ENCODE peak calls at places on chromosome 17, in six cellular contexts. L is IMR-90, F is neural progenitor cell, K is H9, J is keratinocyte, Z is HCT116. N is an unnamed sample.
A peak's percentile ranks its signal among the peaks of the same experiment; 100 is the strongest.

GRCh38 chr17:8075574-8076342 is 11.8 kb downstream of the ALOX12B start:
- DNase-seq in F (no peak), K (no peak), J (no peak), Z (no peak), L (no peak), N (no peak)

GRCh38 chr17:83200231-83200699 is 120.9 kb downstream of the METRNL start:
- DNase-seq in Z (no peak), F (no peak), J (no peak), L (peak; percentile 26), K (no peak), N (peak; percentile 52)

GRCh38 chr17:1989135-1989534 is 36.0 kb downstream of the RTN4RL1 start:
- DNase-seq in J (peak; percentile 78), F (no peak), L (peak; percentile 88), K (no peak), Z (peak; percentile 12), N (peak; percentile 92)

GRCh38 chr17:63029520-63029919 is 63.5 kb downstream of the TANC2 start:
- DNase-seq in F (no peak), J (no peak), L (peak; percentile 72), K (no peak), Z (no peak), N (peak; percentile 62)

GRCh38 chr17:19724501-19725420 is 8.4 kb upstream of the SLC47A2 start:
- DNase-seq in L (no peak), F (no peak), K (peak; percentile 28), J (no peak), Z (no peak), N (no peak)

GRCh38 chr17:57140321-57140720 is 55.3 kb downstream of the AKAP1 start:
- DNase-seq in L (no peak), F (no peak), Z (no peak), J (no peak), K (no peak), N (no peak)

GRCh38 chr17:41284043-41284442 is 8.5 kb downstream of the KRTAP9-7 start:
- DNase-seq in F (no peak), K (no peak), J (no peak), Z (no peak), L (peak; percentile 41), N (no peak)

GRCh38 chr17:40646791-40647548 is 648 bp downstream of the SMARCE1 start:
- DNase-seq in J (no peak), L (peak; percentile 43), Z (peak; percentile 28), K (no peak), F (peak; percentile 62), N (peak; percentile 10)

GRCh38 chr17:39782481-39782880 is 44.7 kb downstream of the GRB7 start:
- DNase-seq in K (no peak), L (peak; percentile 8), J (no peak), Z (no peak), F (no peak), N (peak; percentile 51)

GRCh38 chr17:64077409-64077808 is 52.5 kb downstream of the ERN1 start:
- DNase-seq in Z (no peak), J (no peak), K (no peak), F (no peak), L (peak; percentile 41), N (peak; percentile 30)

GRCh38 chr17:36641877-36642845 is 40.8 kb downstream of the MRM1 start:
- DNase-seq in F (peak; percentile 70), K (peak; percentile 53), J (no peak), Z (no peak), L (no peak), N (no peak)

GRCh38 chr17:33925650-33926049 is 329.4 kb upstream of the CCL2 start:
- DNase-seq in Z (no peak), K (no peak), J (no peak), F (no peak), L (no peak), N (no peak)

GRCh38 chr17:80198144-80198661 is 21.9 kb downstream of the SGSH start:
- DNase-seq in J (no peak), L (no peak), Z (no peak), K (peak; percentile 74), F (no peak), N (no peak)

GRCh38 chr17:59234631-59235030 is 14.3 kb downstream of the GDPD1 start:
- DNase-seq in Z (no peak), F (no peak), L (no peak), J (no peak), K (no peak), N (no peak)

GRCh38 chr17:59754547-59754946 is 47.1 kb downstream of the VMP1 start:
- DNase-seq in K (no peak), J (peak; percentile 86), F (no peak), L (peak; percentile 98), Z (peak; percentile 99), N (peak; percentile 99)

GRCh38 chr17:59829217-59830006 is 63.3 kb downstream of the TUBD1 start:
- DNase-seq in L (peak; percentile 98), K (no peak), J (peak; percentile 84), Z (peak; percentile 100), F (no peak), N (peak; percentile 100)

GRCh38 chr17:49995055-49995738 is at the start of gene DLX3:
- DNase-seq in Z (no peak), F (peak; percentile 95), L (peak; percentile 62), K (peak; percentile 97), J (peak; percentile 65), N (peak; percentile 91)

GRCh38 chr17:4944554-4945175 is 3.7 kb downstream of the PFN1 start:
- DNase-seq in K (peak; percentile 44), J (no peak), L (no peak), Z (no peak), F (no peak), N (no peak)

GRCh38 chr17:31549525-31550388 is 158.3 kb downstream of the RAB11FIP4 start:
- DNase-seq in K (peak; percentile 96), J (peak; percentile 72), L (peak; percentile 92), Z (peak; percentile 82), F (peak; percentile 92), N (peak; percentile 83)

GRCh38 chr17:31554930-31555329 is 163.5 kb downstream of the RAB11FIP4 start:
- DNase-seq in J (no peak), K (no peak), Z (no peak), L (no peak), F (no peak), N (no peak)

GRCh38 chr17:31549121-31549524 is 157.6 kb downstream of the RAB11FIP4 start:
- DNase-seq in L (no peak), K (no peak), F (no peak), J (no peak), Z (no peak), N (no peak)

GRCh38 chr17:31550389-31551056 is 159.0 kb downstream of the RAB11FIP4 start:
- DNase-seq in F (no peak), Z (no peak), J (no peak), K (no peak), L (peak; percentile 24), N (no peak)

GRCh38 chr17:31552568-31552967 is 161.1 kb downstream of the RAB11FIP4 start:
- DNase-seq in J (no peak), K (no peak), F (no peak), Z (no peak), L (no peak), N (no peak)
- H3K9ac ChIP-seq in J (no peak overlapping the region), K (no peak overlapping the region), F (no peak overlapping the region), Z (no peak overlapping the region), L (no peak overlapping the region), N (no peak overlapping the region)

GRCh38 chr17:15917439-15918027 is 27.4 kb upstream of the ADORA2B start:
- DNase-seq in J (no peak), L (no peak), F (no peak), K (peak; percentile 72), Z (no peak), N (no peak)

GRCh38 chr17:15917021-15917438 is 27.9 kb upstream of the ADORA2B start:
- DNase-seq in F (no peak), K (no peak), J (no peak), Z (no peak), L (no peak), N (no peak)

GRCh38 chr17:15918261-15918660 is 26.7 kb upstream of the ADORA2B start:
- DNase-seq in L (no peak), F (no peak), Z (no peak), K (no peak), J (no peak), N (peak; percentile 83)

GRCh38 chr17:15919466-15919865 is 25.5 kb upstream of the ADORA2B start:
- DNase-seq in J (no peak), F (no peak), K (no peak), L (no peak), Z (no peak), N (no peak)

DNA sequence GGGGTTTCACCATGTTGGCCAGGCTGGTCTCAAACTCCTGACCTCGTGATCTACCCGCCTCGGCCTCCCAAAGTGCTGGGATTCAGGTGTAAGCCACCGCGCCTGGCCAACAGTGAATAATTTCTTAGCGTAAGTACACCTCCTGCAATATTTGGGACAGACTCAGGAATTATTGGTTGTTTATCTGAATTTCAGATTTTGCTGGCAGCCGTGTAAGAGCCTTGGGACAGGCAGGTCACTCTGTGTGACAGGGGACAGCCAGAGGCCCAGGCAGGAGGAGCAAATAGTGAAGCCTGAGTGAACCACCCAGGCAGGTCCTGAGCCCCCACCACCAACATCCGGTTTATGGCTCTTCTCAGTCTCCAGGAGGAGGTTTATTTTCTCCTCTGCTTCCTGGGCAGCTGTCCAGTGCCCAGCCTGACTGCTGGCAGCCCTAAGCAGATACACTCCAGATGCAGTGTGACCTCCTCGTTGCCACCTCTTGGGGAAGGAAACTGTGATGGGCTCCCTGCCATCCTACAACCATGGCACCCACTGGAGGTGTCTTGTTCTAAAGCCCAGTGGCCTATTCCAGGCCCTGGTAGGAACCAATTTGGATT is 26.2 kb upstream of the ADORA2B start:
- DNase-seq in F (no peak), K (no peak), Z (no peak), L (no peak), J (no peak), N (peak; percentile 75)
- H3K4me1 ChIP-seq in F (no peaks in the 10 kb centered on the region), K (no peaks in the 10 kb centered on the region), Z (peaks cover 36% of the 10 kb centered on the region), L (peaks cover 10% of the 10 kb centered on the region), J (peaks cover 4% of the 10 kb centered on the region), N (peaks cover 57% of the 10 kb centered on the region)

GRCh38 chr17:74045608-74046007 is 157.9 kb upstream of the RPL38 start:
- DNase-seq in L (no peak), K (peak; percentile 59), J (no peak), Z (no peak), F (peak; percentile 16), N (peak; percentile 24)

GRCh38 chr17:74042241-74042640 is 161.2 kb upstream of the RPL38 start:
- DNase-seq in Z (no peak), K (no peak), J (no peak), F (no peak), L (no peak), N (no peak)

GRCh38 chr17:74040729-74041128 is 162.7 kb upstream of the RPL38 start:
- DNase-seq in L (no peak), F (no peak), K (no peak), Z (no peak), J (no peak), N (no peak)

GRCh38 chr17:74042744-74043486 is 160.6 kb upstream of the RPL38 start:
- DNase-seq in J (peak; percentile 56), K (no peak), Z (peak; percentile 91), F (no peak), L (peak; percentile 33), N (peak; percentile 98)

DNA sequence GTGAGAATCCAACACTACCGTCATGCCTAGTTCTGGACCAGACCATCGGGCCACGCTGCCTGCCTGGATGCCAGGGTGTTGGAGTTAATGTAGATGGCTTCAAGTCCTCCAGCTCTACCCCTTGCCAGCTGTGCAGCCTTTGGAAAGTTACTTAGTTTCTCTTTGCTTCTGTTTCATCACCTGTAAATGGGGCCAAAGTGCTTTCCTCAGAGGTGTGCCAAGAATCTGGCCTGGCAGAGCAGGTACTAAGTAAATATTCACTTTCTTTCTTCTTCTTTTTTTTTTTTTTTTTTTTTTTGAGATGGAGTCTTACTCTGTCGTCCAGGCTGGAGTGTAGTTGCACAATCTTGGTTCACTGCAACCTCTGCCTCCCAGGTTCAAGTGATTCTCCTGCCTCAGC is 159.5 kb upstream of the RPL38 start:
- DNase-seq in K (no peak), L (no peak), F (no peak), Z (no peak), J (no peak), N (peak; percentile 32)
- H2AFZ ChIP-seq in K (no peak overlapping the region), L (no peak overlapping the region), F (no peak overlapping the region), Z (no peak overlapping the region), J (no peak overlapping the region), N (no peak overlapping the region)

GRCh38 chr17:66542183-66542966 is 240.0 kb downstream of the PRKCA start:
- DNase-seq in J (no peak), Z (no peak), K (no peak), F (no peak), L (peak; percentile 53), N (peak; percentile 66)
- H3K9ac ChIP-seq in J (peak overlapping the region; percentile 2), Z (no peak overlapping the region), K (no peak overlapping the region), F (no peak overlapping the region), L (no peak overlapping the region), N (peak overlapping the region; percentile 53)

N was measured in PC-3.